ENCODE peak calls at places on chromosomes 11 and 22, in six cellular contexts. One of them, this sample, is unnamed.

GRCh38 chr11:107928767-107929507 is 689 bp downstream of the RAB39A start:
- DNase-seq in adrenal gland: peak; percentile 19
- DNase-seq in stimulated activated naive CD8-positive, alpha-beta T cell treated with anti-CD3 and anti-CD28 coated beads, Interleukin-15, Interleukin-2, amounts not matched to agents 100 U/mL and 50 U/mL, for 24 hours: peak; percentile 6
- DNase-seq in body of pancreas: peak; percentile 11
- DNase-seq in lower leg skin: peak; percentile 19
- DNase-seq in T follicular helper cell: no peak
- DNase-seq in this sample: peak; percentile 21

GRCh38 chr11:90757851-90758494 is 535.1 kb upstream of the CHORDC1 start:
- DNase-seq in adrenal gland: no peak
- DNase-seq in stimulated activated naive CD8-positive, alpha-beta T cell treated with anti-CD3 and anti-CD28 coated beads, Interleukin-15, Interleukin-2, amounts not matched to agents 100 U/mL and 50 U/mL, for 24 hours: no peak
- DNase-seq in body of pancreas: no peak
- DNase-seq in lower leg skin: no peak
- DNase-seq in T follicular helper cell: no peak
- DNase-seq in this sample: no peak

GRCh38 chr11:93903989-93904388 is 53.6 kb upstream of the VSTM5 start:
- DNase-seq in adrenal gland: no peak
- DNase-seq in stimulated activated naive CD8-positive, alpha-beta T cell treated with anti-CD3 and anti-CD28 coated beads, Interleukin-15, Interleukin-2, amounts not matched to agents 100 U/mL and 50 U/mL, for 24 hours: no peak
- DNase-seq in body of pancreas: no peak
- DNase-seq in lower leg skin: no peak
- DNase-seq in T follicular helper cell: no peak
- DNase-seq in this sample: no peak

GRCh38 chr11:78313181-78313788 is 104.3 kb downstream of the GAB2 start:
- DNase-seq in adrenal gland: peak; percentile 51
- DNase-seq in stimulated activated naive CD8-positive, alpha-beta T cell treated with anti-CD3 and anti-CD28 coated beads, Interleukin-15, Interleukin-2, amounts not matched to agents 100 U/mL and 50 U/mL, for 24 hours: no peak
- DNase-seq in body of pancreas: no peak
- DNase-seq in lower leg skin: peak; percentile 62
- DNase-seq in T follicular helper cell: no peak
- DNase-seq in this sample: no peak

GRCh38 chr22:22917377-22917776 is 29.8 kb downstream of the IGLL5 start:
- DNase-seq in adrenal gland: no peak
- DNase-seq in stimulated activated naive CD8-positive, alpha-beta T cell treated with anti-CD3 and anti-CD28 coated beads, Interleukin-15, Interleukin-2, amounts not matched to agents 100 U/mL and 50 U/mL, for 24 hours: no peak
- DNase-seq in body of pancreas: no peak
- DNase-seq in lower leg skin: no peak
- DNase-seq in T follicular helper cell: no peak
- DNase-seq in this sample: no peak

GRCh38 chr11:76768091-76769047 is 14.8 kb upstream of the TSKU start:
- DNase-seq in adrenal gland: no peak
- DNase-seq in stimulated activated naive CD8-positive, alpha-beta T cell treated with anti-CD3 and anti-CD28 coated beads, Interleukin-15, Interleukin-2, amounts not matched to agents 100 U/mL and 50 U/mL, for 24 hours: peak; percentile 22
- DNase-seq in body of pancreas: peak; percentile 63
- DNase-seq in lower leg skin: peak; percentile 71
- DNase-seq in T follicular helper cell: no peak
- DNase-seq in this sample: peak; percentile 75

GRCh38 chr22:40281717-40282116 is 64.6 kb upstream of the ADSL start:
- DNase-seq in adrenal gland: no peak
- DNase-seq in stimulated activated naive CD8-positive, alpha-beta T cell treated with anti-CD3 and anti-CD28 coated beads, Interleukin-15, Interleukin-2, amounts not matched to agents 100 U/mL and 50 U/mL, for 24 hours: no peak
- DNase-seq in body of pancreas: peak; percentile 46
- DNase-seq in lower leg skin: peak; percentile 45
- DNase-seq in T follicular helper cell: no peak
- DNase-seq in this sample: no peak

GRCh38 chr11:42657169-42657568 is 654.6 kb upstream of the API5 start:
- DNase-seq in adrenal gland: no peak
- DNase-seq in stimulated activated naive CD8-positive, alpha-beta T cell treated with anti-CD3 and anti-CD28 coated beads, Interleukin-15, Interleukin-2, amounts not matched to agents 100 U/mL and 50 U/mL, for 24 hours: no peak
- DNase-seq in body of pancreas: no peak
- DNase-seq in lower leg skin: no peak
- DNase-seq in T follicular helper cell: no peak
- DNase-seq in this sample: no peak

GRCh38 chr22:42300286-42301071 is 30.0 kb upstream of the TCF20 start:
- DNase-seq in adrenal gland: no peak
- DNase-seq in stimulated activated naive CD8-positive, alpha-beta T cell treated with anti-CD3 and anti-CD28 coated beads, Interleukin-15, Interleukin-2, amounts not matched to agents 100 U/mL and 50 U/mL, for 24 hours: peak; percentile 39
- DNase-seq in body of pancreas: no peak
- DNase-seq in lower leg skin: no peak
- DNase-seq in T follicular helper cell: no peak
- DNase-seq in this sample: peak; percentile 67

GRCh38 chr11:46361283-46362145 is 14.3 kb downstream of the DGKZ start:
- DNase-seq in adrenal gland: peak; percentile 56
- DNase-seq in stimulated activated naive CD8-positive, alpha-beta T cell treated with anti-CD3 and anti-CD28 coated beads, Interleukin-15, Interleukin-2, amounts not matched to agents 100 U/mL and 50 U/mL, for 24 hours: peak; percentile 71
- DNase-seq in body of pancreas: peak; percentile 55
- DNase-seq in lower leg skin: no peak
- DNase-seq in T follicular helper cell: peak; percentile 55
- DNase-seq in this sample: peak; percentile 75

GRCh38 chr11:79414644-79415317 is 26.0 kb downstream of the TENM4 start:
- DNase-seq in adrenal gland: peak; percentile 90
- DNase-seq in stimulated activated naive CD8-positive, alpha-beta T cell treated with anti-CD3 and anti-CD28 coated beads, Interleukin-15, Interleukin-2, amounts not matched to agents 100 U/mL and 50 U/mL, for 24 hours: no peak
- DNase-seq in body of pancreas: peak; percentile 27
- DNase-seq in lower leg skin: no peak
- DNase-seq in T follicular helper cell: no peak
- DNase-seq in this sample: no peak

GRCh38 chr11:69986421-69987229 is 91.5 kb upstream of the ANO1 start:
- DNase-seq in adrenal gland: no peak
- DNase-seq in stimulated activated naive CD8-positive, alpha-beta T cell treated with anti-CD3 and anti-CD28 coated beads, Interleukin-15, Interleukin-2, amounts not matched to agents 100 U/mL and 50 U/mL, for 24 hours: no peak
- DNase-seq in body of pancreas: no peak
- DNase-seq in lower leg skin: no peak
- DNase-seq in T follicular helper cell: no peak
- DNase-seq in this sample: no peak

GRCh38 chr11:93279911-93280347 is 50.6 kb upstream of the DEUP1 start:
- DNase-seq in adrenal gland: no peak
- DNase-seq in stimulated activated naive CD8-positive, alpha-beta T cell treated with anti-CD3 and anti-CD28 coated beads, Interleukin-15, Interleukin-2, amounts not matched to agents 100 U/mL and 50 U/mL, for 24 hours: no peak
- DNase-seq in body of pancreas: no peak
- DNase-seq in lower leg skin: no peak
- DNase-seq in T follicular helper cell: no peak
- DNase-seq in this sample: no peak

GRCh38 chr22:38413085-38414008 is 41.7 kb downstream of the KCNJ4 start:
- DNase-seq in adrenal gland: no peak
- DNase-seq in stimulated activated naive CD8-positive, alpha-beta T cell treated with anti-CD3 and anti-CD28 coated beads, Interleukin-15, Interleukin-2, amounts not matched to agents 100 U/mL and 50 U/mL, for 24 hours: no peak
- DNase-seq in body of pancreas: peak; percentile 60
- DNase-seq in lower leg skin: no peak
- DNase-seq in T follicular helper cell: no peak
- DNase-seq in this sample: no peak

GRCh38 chr22:48993655-48994054 is 834.0 kb downstream of the BRD1 start:
- DNase-seq in adrenal gland: no peak
- DNase-seq in stimulated activated naive CD8-positive, alpha-beta T cell treated with anti-CD3 and anti-CD28 coated beads, Interleukin-15, Interleukin-2, amounts not matched to agents 100 U/mL and 50 U/mL, for 24 hours: no peak
- DNase-seq in body of pancreas: no peak
- DNase-seq in lower leg skin: no peak
- DNase-seq in T follicular helper cell: no peak
- DNase-seq in this sample: no peak

GRCh38 chr11:114082415-114082748 is 22.9 kb downstream of the ZBTB16 start:
- DNase-seq in adrenal gland: no peak
- DNase-seq in stimulated activated naive CD8-positive, alpha-beta T cell treated with anti-CD3 and anti-CD28 coated beads, Interleukin-15, Interleukin-2, amounts not matched to agents 100 U/mL and 50 U/mL, for 24 hours: no peak
- DNase-seq in body of pancreas: no peak
- DNase-seq in lower leg skin: no peak
- DNase-seq in T follicular helper cell: no peak
- DNase-seq in this sample: no peak

GRCh38 chr11:99069831-99070444 is 49.2 kb downstream of the CNTN5 start:
- DNase-seq in adrenal gland: peak; percentile 14
- DNase-seq in stimulated activated naive CD8-positive, alpha-beta T cell treated with anti-CD3 and anti-CD28 coated beads, Interleukin-15, Interleukin-2, amounts not matched to agents 100 U/mL and 50 U/mL, for 24 hours: no peak
- DNase-seq in body of pancreas: peak; percentile 40
- DNase-seq in lower leg skin: no peak
- DNase-seq in T follicular helper cell: no peak
- DNase-seq in this sample: peak; percentile 20

GRCh38 chr11:73888244-73888643 is 11.4 kb downstream of the PAAF1 start:
- DNase-seq in adrenal gland: no peak
- DNase-seq in stimulated activated naive CD8-positive, alpha-beta T cell treated with anti-CD3 and anti-CD28 coated beads, Interleukin-15, Interleukin-2, amounts not matched to agents 100 U/mL and 50 U/mL, for 24 hours: no peak
- DNase-seq in body of pancreas: no peak
- DNase-seq in lower leg skin: no peak
- DNase-seq in T follicular helper cell: no peak
- DNase-seq in this sample: no peak

GRCh38 chr11:116857936-116858335 is 20.5 kb upstream of the APOA1 start:
- DNase-seq in adrenal gland: no peak
- DNase-seq in stimulated activated naive CD8-positive, alpha-beta T cell treated with anti-CD3 and anti-CD28 coated beads, Interleukin-15, Interleukin-2, amounts not matched to agents 100 U/mL and 50 U/mL, for 24 hours: no peak
- DNase-seq in body of pancreas: no peak
- DNase-seq in lower leg skin: no peak
- DNase-seq in T follicular helper cell: no peak
- DNase-seq in this sample: no peak

GRCh38 chr11:44564653-44565007 is 833 bp upstream of the CD82 start:
- DNase-seq in adrenal gland: peak; percentile 89
- DNase-seq in stimulated activated naive CD8-positive, alpha-beta T cell treated with anti-CD3 and anti-CD28 coated beads, Interleukin-15, Interleukin-2, amounts not matched to agents 100 U/mL and 50 U/mL, for 24 hours: no peak
- DNase-seq in body of pancreas: peak; percentile 85
- DNase-seq in lower leg skin: peak; percentile 87
- DNase-seq in T follicular helper cell: no peak
- DNase-seq in this sample: no peak

GRCh38 chr11:86515297-86516094 is 140.8 kb downstream of the CCDC81 start:
- DNase-seq in adrenal gland: peak; percentile 60
- DNase-seq in stimulated activated naive CD8-positive, alpha-beta T cell treated with anti-CD3 and anti-CD28 coated beads, Interleukin-15, Interleukin-2, amounts not matched to agents 100 U/mL and 50 U/mL, for 24 hours: no peak
- DNase-seq in body of pancreas: no peak
- DNase-seq in lower leg skin: no peak
- DNase-seq in T follicular helper cell: no peak
- DNase-seq in this sample: no peak